ENCODE peak calls at places on chromosomes 2 and 18, in seven cellular contexts. One of them, this sample, is unnamed. For H3K27me3, the result is how much of the 10 kb centered on the place peaks cover.

GRCh38 chr2:30145826-30146336 is 926 bp upstream of the YPEL5 start:
- DNase-seq in CD4-positive, alpha-beta T cell: no peak
- DNase-seq in aorta: no peak
- DNase-seq in GM23338: no peak
- DNase-seq in heart right ventricle: no peak
- DNase-seq in neuronal stem cell: no peak
- DNase-seq in HCT116: no peak
- DNase-seq in this sample: no peak

GRCh38 chr2:110874565-110875383 is 142.4 kb downstream of the ACOXL start:
- DNase-seq in CD4-positive, alpha-beta T cell: no peak
- DNase-seq in aorta: no peak
- DNase-seq in GM23338: no peak
- DNase-seq in heart right ventricle: no peak
- DNase-seq in neuronal stem cell: no peak
- DNase-seq in HCT116: no peak
- DNase-seq in this sample: peak

GRCh38 chr18:23106575-23106974 is 28.7 kb upstream of the CABLES1 start:
- DNase-seq in CD4-positive, alpha-beta T cell: no peak
- DNase-seq in aorta: peak
- DNase-seq in GM23338: no peak
- DNase-seq in heart right ventricle: no peak
- DNase-seq in neuronal stem cell: no peak
- DNase-seq in HCT116: peak
- DNase-seq in this sample: no peak

GRCh38 chr2:237614151-237614720 is 13.2 kb upstream of the LRRFIP1 start:
- DNase-seq in CD4-positive, alpha-beta T cell: no peak
- DNase-seq in aorta: no peak
- DNase-seq in GM23338: peak
- DNase-seq in heart right ventricle: no peak
- DNase-seq in neuronal stem cell: no peak
- DNase-seq in HCT116: no peak
- DNase-seq in this sample: peak

GRCh38 chr2:30334738-30335426 is 103.5 kb downstream of the LBH start:
- DNase-seq in CD4-positive, alpha-beta T cell: no peak
- DNase-seq in aorta: no peak
- DNase-seq in GM23338: peak
- DNase-seq in heart right ventricle: no peak
- DNase-seq in neuronal stem cell: no peak
- DNase-seq in HCT116: no peak
- DNase-seq in this sample: no peak

GRCh38 chr2:69059731-69060290 is 46.8 kb downstream of the ANTXR1 start:
- DNase-seq in CD4-positive, alpha-beta T cell: no peak
- DNase-seq in aorta: no peak
- DNase-seq in GM23338: no peak
- DNase-seq in heart right ventricle: no peak
- DNase-seq in neuronal stem cell: no peak
- DNase-seq in HCT116: no peak
- DNase-seq in this sample: no peak

GRCh38 chr2:114684404-114684803 is 242.0 kb downstream of the DPP10 start:
- DNase-seq in CD4-positive, alpha-beta T cell: no peak
- DNase-seq in aorta: no peak
- DNase-seq in GM23338: peak
- DNase-seq in heart right ventricle: no peak
- DNase-seq in neuronal stem cell: no peak
- DNase-seq in HCT116: no peak
- DNase-seq in this sample: no peak

GRCh38 chr18:41966943-41967342 is 11.9 kb downstream of the PIK3C3 start:
- DNase-seq in CD4-positive, alpha-beta T cell: no peak
- DNase-seq in aorta: no peak
- DNase-seq in GM23338: no peak
- DNase-seq in heart right ventricle: no peak
- DNase-seq in neuronal stem cell: no peak
- DNase-seq in HCT116: no peak
- DNase-seq in this sample: no peak

GRCh38 chr2:181106789-181107418 is 126.5 kb downstream of the UBE2E3 start:
- DNase-seq in CD4-positive, alpha-beta T cell: no peak
- DNase-seq in aorta: no peak
- DNase-seq in GM23338: peak
- DNase-seq in heart right ventricle: no peak
- DNase-seq in neuronal stem cell: no peak
- DNase-seq in HCT116: peak
- DNase-seq in this sample: peak

GRCh38 chr2:46335404-46335965 is 38.3 kb downstream of the EPAS1 start:
- DNase-seq in CD4-positive, alpha-beta T cell: no peak
- DNase-seq in aorta: peak
- DNase-seq in GM23338: peak
- DNase-seq in heart right ventricle: no peak
- DNase-seq in neuronal stem cell: peak
- DNase-seq in HCT116: no peak
- DNase-seq in this sample: no peak

GRCh38 chr18:38886235-38886634 is 1320.6 kb upstream of the CELF4 start:
- DNase-seq in CD4-positive, alpha-beta T cell: no peak
- DNase-seq in aorta: no peak
- DNase-seq in GM23338: no peak
- DNase-seq in heart right ventricle: no peak
- DNase-seq in neuronal stem cell: no peak
- DNase-seq in HCT116: no peak
- DNase-seq in this sample: no peak

GRCh38 chr2:134676960-134677359 is 41.8 kb downstream of the TMEM163 start:
- DNase-seq in CD4-positive, alpha-beta T cell: no peak
- DNase-seq in aorta: no peak
- DNase-seq in GM23338: no peak
- DNase-seq in heart right ventricle: no peak
- DNase-seq in neuronal stem cell: no peak
- DNase-seq in HCT116: no peak
- DNase-seq in this sample: no peak

GRCh38 chr2:159124441-159124911 is 156.0 kb downstream of the TANC1 start:
- DNase-seq in CD4-positive, alpha-beta T cell: no peak
- DNase-seq in aorta: no peak
- DNase-seq in GM23338: peak
- DNase-seq in heart right ventricle: no peak
- DNase-seq in neuronal stem cell: no peak
- DNase-seq in HCT116: peak
- DNase-seq in this sample: peak

GRCh38 chr2:84022810-84023431 is 436.2 kb downstream of the SUCLG1 start:
- DNase-seq in CD4-positive, alpha-beta T cell: no peak
- DNase-seq in aorta: no peak
- DNase-seq in GM23338: peak
- DNase-seq in heart right ventricle: no peak
- DNase-seq in neuronal stem cell: peak
- DNase-seq in HCT116: peak
- DNase-seq in this sample: peak

GRCh38 chr2:24456610-24457556 is 34.2 kb upstream of the NCOA1 start:
- DNase-seq in CD4-positive, alpha-beta T cell: no peak
- DNase-seq in aorta: peak
- DNase-seq in GM23338: no peak
- DNase-seq in heart right ventricle: peak
- DNase-seq in neuronal stem cell: no peak
- DNase-seq in HCT116: peak
- DNase-seq in this sample: no peak

GRCh38 chr2:152646775-152647174 is 70.5 kb downstream of the PRPF40A start:
- DNase-seq in CD4-positive, alpha-beta T cell: no peak
- DNase-seq in aorta: no peak
- DNase-seq in GM23338: peak
- DNase-seq in heart right ventricle: no peak
- DNase-seq in neuronal stem cell: no peak
- DNase-seq in HCT116: no peak
- DNase-seq in this sample: no peak

GRCh38 chr2:10772201-10772867 is 40.3 kb downstream of the PDIA6 start:
- DNase-seq in CD4-positive, alpha-beta T cell: no peak
- DNase-seq in aorta: peak
- DNase-seq in GM23338: no peak
- DNase-seq in heart right ventricle: no peak
- DNase-seq in neuronal stem cell: no peak
- DNase-seq in HCT116: no peak
- DNase-seq in this sample: no peak

GRCh38 chr2:233375490-233376314 is 21.4 kb downstream of the DGKD start:
- DNase-seq in CD4-positive, alpha-beta T cell: no peak
- DNase-seq in aorta: no peak
- DNase-seq in GM23338: no peak
- DNase-seq in heart right ventricle: no peak
- DNase-seq in neuronal stem cell: no peak
- DNase-seq in HCT116: no peak
- DNase-seq in this sample: no peak

GRCh38 chr2:45954233-45954850 is 302.9 kb downstream of the PRKCE start:
- DNase-seq in CD4-positive, alpha-beta T cell: no peak
- DNase-seq in aorta: no peak
- DNase-seq in GM23338: no peak
- DNase-seq in heart right ventricle: no peak
- DNase-seq in neuronal stem cell: no peak
- DNase-seq in HCT116: no peak
- DNase-seq in this sample: no peak

GRCh38 chr2:98508690-98509054 is 64.0 kb downstream of the INPP4A start:
- DNase-seq in CD4-positive, alpha-beta T cell: no peak
- DNase-seq in aorta: no peak
- DNase-seq in GM23338: no peak
- DNase-seq in heart right ventricle: no peak
- DNase-seq in neuronal stem cell: no peak
- DNase-seq in HCT116: no peak
- DNase-seq in this sample: peak

GRCh38 chr18:69786427-69786826 is 161.2 kb downstream of the CD226 start:
- DNase-seq in CD4-positive, alpha-beta T cell: no peak
- DNase-seq in aorta: no peak
- DNase-seq in GM23338: no peak
- DNase-seq in heart right ventricle: no peak
- DNase-seq in neuronal stem cell: no peak
- DNase-seq in HCT116: no peak
- DNase-seq in this sample: no peak

GRCh38 chr18:69784840-69785239 is 162.8 kb downstream of the CD226 start:
- DNase-seq in CD4-positive, alpha-beta T cell: no peak
- DNase-seq in aorta: no peak
- DNase-seq in GM23338: no peak
- DNase-seq in heart right ventricle: no peak
- DNase-seq in neuronal stem cell: no peak
- DNase-seq in HCT116: no peak
- DNase-seq in this sample: no peak

GRCh38 chr18:69789794-69790193 is 157.9 kb downstream of the CD226 start:
- DNase-seq in CD4-positive, alpha-beta T cell: no peak
- DNase-seq in aorta: no peak
- DNase-seq in GM23338: no peak
- DNase-seq in heart right ventricle: no peak
- DNase-seq in neuronal stem cell: no peak
- DNase-seq in HCT116: no peak
- DNase-seq in this sample: no peak

GRCh38 chr18:69787825-69788547 is 159.7 kb downstream of the CD226 start:
- DNase-seq in CD4-positive, alpha-beta T cell: no peak
- DNase-seq in aorta: no peak
- DNase-seq in GM23338: peak
- DNase-seq in heart right ventricle: no peak
- DNase-seq in neuronal stem cell: no peak
- DNase-seq in HCT116: peak
- DNase-seq in this sample: peak

GRCh38 chr18:69785466-69785865 is 162.2 kb downstream of the CD226 start:
- DNase-seq in CD4-positive, alpha-beta T cell: no peak
- DNase-seq in aorta: no peak
- DNase-seq in GM23338: no peak
- DNase-seq in heart right ventricle: no peak
- DNase-seq in neuronal stem cell: no peak
- DNase-seq in HCT116: no peak
- DNase-seq in this sample: no peak
- H3K27me3 ChIP-seq in CD4-positive, alpha-beta T cell: under half
- H3K27me3 ChIP-seq in aorta: under half
- H3K27me3 ChIP-seq in GM23338: under half
- H3K27me3 ChIP-seq in heart right ventricle: under half
- H3K27me3 ChIP-seq in neuronal stem cell: under half
- H3K27me3 ChIP-seq in HCT116: under half
- H3K27me3 ChIP-seq in this sample: under half

DNA sequence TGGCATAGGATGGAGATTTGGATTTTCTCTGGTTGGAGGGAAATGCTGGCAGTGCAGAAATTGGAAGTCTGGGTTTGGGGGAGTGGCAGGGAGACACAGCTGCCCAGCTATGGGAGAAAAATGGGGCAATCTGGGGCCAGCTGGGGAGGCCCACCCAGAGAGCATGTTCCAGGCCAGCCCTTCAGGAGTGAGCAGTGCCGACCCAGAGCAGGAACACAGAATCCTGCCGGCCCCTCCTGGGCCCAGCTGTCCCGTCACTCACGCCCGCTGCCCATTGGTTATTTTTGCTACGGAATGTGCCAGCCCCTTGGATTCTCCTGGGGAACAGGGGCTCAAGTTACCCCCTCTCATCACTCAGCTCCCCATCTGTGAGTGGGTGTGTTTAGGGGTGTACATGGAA is 4.9 kb downstream of the SPEG start:
- DNase-seq in CD4-positive, alpha-beta T cell: no peak
- DNase-seq in aorta: no peak
- DNase-seq in GM23338: no peak
- DNase-seq in heart right ventricle: no peak
- DNase-seq in neuronal stem cell: no peak
- DNase-seq in HCT116: no peak
- DNase-seq in this sample: no peak
- H3K27me3 ChIP-seq in CD4-positive, alpha-beta T cell: under half
- H3K27me3 ChIP-seq in aorta: under half
- H3K27me3 ChIP-seq in GM23338: half or more
- H3K27me3 ChIP-seq in heart right ventricle: under half
- H3K27me3 ChIP-seq in neuronal stem cell: under half
- H3K27me3 ChIP-seq in HCT116: under half
- H3K27me3 ChIP-seq in this sample: half or more

GRCh38 chr18:4450065-4450676 is 4.9 kb downstream of the DLGAP1 start:
- DNase-seq in CD4-positive, alpha-beta T cell: no peak
- DNase-seq in aorta: no peak
- DNase-seq in GM23338: no peak
- DNase-seq in heart right ventricle: no peak
- DNase-seq in neuronal stem cell: no peak
- DNase-seq in HCT116: no peak
- DNase-seq in this sample: no peak

GRCh38 chr18:4454548-4455112 is 477 bp downstream of the DLGAP1 start:
- DNase-seq in CD4-positive, alpha-beta T cell: no peak
- DNase-seq in aorta: peak
- DNase-seq in GM23338: peak
- DNase-seq in heart right ventricle: no peak
- DNase-seq in neuronal stem cell: no peak
- DNase-seq in HCT116: no peak
- DNase-seq in this sample: no peak

GRCh38 chr18:4453712-4454547 is 1.2 kb downstream of the DLGAP1 start:
- DNase-seq in CD4-positive, alpha-beta T cell: no peak
- DNase-seq in aorta: peak
- DNase-seq in GM23338: peak
- DNase-seq in heart right ventricle: no peak
- DNase-seq in neuronal stem cell: peak
- DNase-seq in HCT116: no peak
- DNase-seq in this sample: no peak

GRCh38 chr18:4455113-4455811 is at the start of gene DLGAP1:
- DNase-seq in CD4-positive, alpha-beta T cell: no peak
- DNase-seq in aorta: peak
- DNase-seq in GM23338: peak
- DNase-seq in heart right ventricle: peak
- DNase-seq in neuronal stem cell: peak
- DNase-seq in HCT116: no peak
- DNase-seq in this sample: no peak
- H3K27me3 ChIP-seq in CD4-positive, alpha-beta T cell: under half
- H3K27me3 ChIP-seq in aorta: under half
- H3K27me3 ChIP-seq in GM23338: under half
- H3K27me3 ChIP-seq in heart right ventricle: under half
- H3K27me3 ChIP-seq in neuronal stem cell: under half
- H3K27me3 ChIP-seq in HCT116: under half
- H3K27me3 ChIP-seq in this sample: under half

DNA sequence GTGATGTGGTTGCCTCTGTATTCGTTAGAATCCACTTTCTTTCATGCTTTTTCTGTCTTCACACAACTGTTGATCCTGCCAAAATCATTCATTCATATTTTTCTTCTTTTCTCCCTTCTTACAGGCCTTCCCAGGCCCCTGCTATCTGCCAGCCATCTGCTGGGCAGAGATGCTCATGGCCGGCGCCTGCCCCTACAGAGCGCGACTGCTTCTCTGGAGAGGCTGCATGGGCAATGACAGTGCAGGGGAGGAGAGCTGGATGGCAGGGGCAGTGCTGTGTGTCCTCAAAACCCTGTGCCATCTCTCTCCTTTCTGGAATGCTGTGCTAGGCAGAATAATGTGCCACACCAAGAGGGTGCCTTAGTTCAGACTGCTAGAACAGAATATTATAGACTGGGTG is 125.2 kb downstream of the INHBB start:
- DNase-seq in CD4-positive, alpha-beta T cell: peak
- DNase-seq in aorta: no peak
- DNase-seq in GM23338: no peak
- DNase-seq in heart right ventricle: no peak
- DNase-seq in neuronal stem cell: no peak
- DNase-seq in HCT116: no peak
- DNase-seq in this sample: no peak
- H3K27me3 ChIP-seq in CD4-positive, alpha-beta T cell: under half
- H3K27me3 ChIP-seq in aorta: under half
- H3K27me3 ChIP-seq in GM23338: half or more
- H3K27me3 ChIP-seq in heart right ventricle: under half
- H3K27me3 ChIP-seq in neuronal stem cell: under half
- H3K27me3 ChIP-seq in HCT116: under half
- H3K27me3 ChIP-seq in this sample: under half